ENCODE peak calls at places on chromosomes 5 and 9, in six cellular contexts. L is A549, P is BE2C, V is K562, D is HFF-Myc, E is dorsolateral prefrontal cortex. F is an unnamed sample.

GRCh38 chr5:93395010-93395409 is 186.0 kb downstream of the NR2F1-AS1 start:
- DNase-seq in E (no peak), L (no peak), V (no peak), D (no peak), P (no peak), F (no peak)

GRCh38 chr5:88690619-88691560 is 192.1 kb downstream of the MEF2C start:
- DNase-seq in E (peak), L (peak), D (no peak), V (peak), P (peak), F (no peak)

GRCh38 chr5:74056789-74057164 is 430.8 kb downstream of the ARHGEF28 start:
- DNase-seq in D (no peak), E (no peak), V (peak), P (no peak), L (peak), F (no peak)

GRCh38 chr5:109668237-109668636 is 21.5 kb upstream of the MAN2A1 start:
- DNase-seq in P (no peak), L (no peak), D (no peak), E (no peak), V (no peak), F (no peak)

GRCh38 chr5:149932445-149933350 is 11.9 kb downstream of the PDE6A start:
- DNase-seq in V (no peak), L (peak), E (no peak), D (no peak), P (peak), F (peak)

GRCh38 chr9:98810106-98810840 is 2.8 kb downstream of the GALNT12 start:
- DNase-seq in D (no peak), V (peak), L (no peak), E (no peak), P (no peak), F (no peak)

GRCh38 chr5:111197523-111197922 is 26.7 kb upstream of the CAMK4 start:
- DNase-seq in L (no peak), D (no peak), P (peak), V (peak), E (peak), F (no peak)

GRCh38 chr5:115179959-115180709 is 10.4 kb upstream of the TRIM36 start:
- DNase-seq in E (no peak), P (peak), D (no peak), V (no peak), L (peak), F (no peak)

GRCh38 chr9:114284316-114285060 is 38.4 kb upstream of the ORM1 start:
- DNase-seq in P (peak), D (no peak), V (no peak), E (no peak), L (no peak), F (no peak)

GRCh38 chr9:9612270-9612669 is 1000.5 kb downstream of the PTPRD start:
- DNase-seq in P (no peak), V (no peak), L (no peak), E (no peak), D (no peak), F (no peak)

GRCh38 chr9:138105561-138106505 is 228.3 kb downstream of the CACNA1B start:
- DNase-seq in E (no peak), L (no peak), P (no peak), D (no peak), V (no peak), F (no peak)

GRCh38 chr5:166834246-166834645 is 1457.2 kb upstream of the WWC1 start:
- DNase-seq in P (no peak), V (no peak), E (no peak), D (no peak), L (no peak), F (no peak)

GRCh38 chr9:95130484-95130883 is 187.0 kb downstream of the FANCC start:
- DNase-seq in E (no peak), V (no peak), L (no peak), P (no peak), D (no peak), F (no peak)

GRCh38 chr5:172733179-172733973 is 37.6 kb downstream of the DUSP1 start:
- DNase-seq in D (peak), L (no peak), E (no peak), V (no peak), P (no peak), F (no peak)

GRCh38 chr5:171365351-171365750 is 22.3 kb upstream of the NPM1 start:
- DNase-seq in P (peak), L (peak), E (no peak), D (no peak), V (peak), F (no peak)

GRCh38 chr9:16410601-16411285 is 459.7 kb downstream of the BNC2 start:
- DNase-seq in L (peak), E (no peak), D (no peak), P (no peak), V (no peak), F (no peak)

GRCh38 chr9:98600631-98601030 is 108.1 kb downstream of the GABBR2 start:
- DNase-seq in D (no peak), P (no peak), L (no peak), V (no peak), E (no peak), F (no peak)

GRCh38 chr5:176501333-176501732 is 35.9 kb downstream of the RNF44 start:
- DNase-seq in E (no peak), L (no peak), P (no peak), V (no peak), D (no peak), F (no peak)

GRCh38 chr5:77906806-77907205 is 130.7 kb upstream of the TBCA start:
- DNase-seq in P (no peak), E (no peak), L (no peak), V (peak), D (no peak), F (no peak)

GRCh38 chr5:73446631-73447233 is 1.8 kb downstream of the FOXD1 start:
- DNase-seq in L (no peak), P (no peak), E (no peak), V (peak), D (no peak), F (no peak)

GRCh38 chr5:55935371-55935770 is 59.4 kb downstream of the IL6ST start:
- DNase-seq in E (no peak), D (no peak), V (no peak), P (no peak), L (no peak), F (no peak)

GRCh38 chr9:116515541-116515940 is 171.6 kb upstream of the TRIM32 start:
- DNase-seq in V (no peak), P (no peak), L (no peak), E (no peak), D (no peak), F (no peak)

GRCh38 chr5:43301653-43302091 is 11.5 kb downstream of the HMGCS1 start:
- DNase-seq in D (no peak), E (no peak), P (no peak), V (peak), L (no peak), F (no peak)

GRCh38 chr5:65355301-65355700 is 126.4 kb downstream of the ADAMTS6 start:
- DNase-seq in D (no peak), E (no peak), L (no peak), V (no peak), P (no peak), F (no peak)

GRCh38 chr9:100440071-100440470 is 13.1 kb downstream of the MSANTD3 start:
- DNase-seq in P (no peak), E (no peak), L (no peak), V (no peak), D (no peak), F (no peak)

GRCh38 chr9:2338770-2339169 is 282.8 kb upstream of the VLDLR start:
- DNase-seq in D (no peak), V (no peak), P (no peak), E (no peak), L (no peak), F (no peak)

GRCh38 chr5:139460457-139460856 is 2.1 kb downstream of the ECSCR start:
- DNase-seq in E (no peak), P (no peak), D (no peak), L (no peak), V (no peak), F (no peak)

DNA sequence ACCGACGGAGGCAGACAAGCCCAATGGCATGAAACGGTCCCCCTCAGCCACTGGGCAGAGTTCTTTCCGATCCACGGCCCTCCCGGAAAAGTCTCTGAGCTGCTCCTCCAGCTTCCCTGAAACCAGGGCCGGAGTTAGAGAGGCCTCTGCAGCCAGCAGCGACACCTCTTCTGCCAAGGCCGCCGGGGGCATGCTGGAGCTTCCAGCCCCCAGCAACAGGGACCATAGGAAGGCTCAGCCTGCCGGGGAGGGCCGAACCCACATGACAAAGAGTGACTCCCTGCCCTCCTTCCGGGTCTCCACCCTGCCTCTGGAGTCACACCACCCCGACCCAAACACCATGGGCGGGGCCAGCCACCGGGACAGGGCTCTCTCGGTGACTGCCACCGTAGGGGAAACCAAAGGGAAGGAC is 30.1 kb downstream of the CD180 start:
- DNase-seq in V (no peak), E (no peak), P (no peak), D (no peak), L (peak), F (no peak)
- H3K4me3 ChIP-seq in V (no peak), E (peak), P (no peak), D (no peak), L (peak), F (no peak)

GRCh38 chr5:134088994-134089560 is 25.4 kb upstream of the TCF7 start:
- DNase-seq in D (no peak), V (no peak), P (no peak), E (no peak), L (no peak), F (no peak)
- H3K4me3 ChIP-seq in D (no peak), V (no peak), P (no peak), E (no peak), L (no peak), F (no peak)

GRCh38 chr9:101705135-101705661 is 33.2 kb downstream of the GRIN3A start:
- DNase-seq in D (no peak), P (peak), V (no peak), E (no peak), L (no peak), F (no peak)
- H3K4me3 ChIP-seq in D (no peak), P (no peak), V (no peak), E (peak), L (peak), F (peak)

GRCh38 chr5:9546973-9547947 is 1.4 kb upstream of the SEMA5A start:
- DNase-seq in D (no peak), E (no peak), V (no peak), P (no peak), L (no peak), F (no peak)
- H3K4me3 ChIP-seq in D (peak), E (peak), V (no peak), P (no peak), L (no peak), F (no peak)

GRCh38 chr5:66864240-66864884 is 268.2 kb downstream of the MAST4 start:
- DNase-seq in P (peak), E (no peak), D (peak), L (peak), V (peak), F (no peak)
- H3K4me3 ChIP-seq in P (no peak), E (no peak), D (no peak), L (no peak), V (no peak), F (no peak)

GRCh38 chr5:123091258-123091987 is 2.4 kb downstream of the PRDM6 start:
- DNase-seq in D (no peak), E (no peak), V (no peak), P (no peak), L (no peak), F (no peak)
- H3K4me3 ChIP-seq in D (no peak), E (no peak), V (no peak), P (no peak), L (no peak), F (no peak)

DNA sequence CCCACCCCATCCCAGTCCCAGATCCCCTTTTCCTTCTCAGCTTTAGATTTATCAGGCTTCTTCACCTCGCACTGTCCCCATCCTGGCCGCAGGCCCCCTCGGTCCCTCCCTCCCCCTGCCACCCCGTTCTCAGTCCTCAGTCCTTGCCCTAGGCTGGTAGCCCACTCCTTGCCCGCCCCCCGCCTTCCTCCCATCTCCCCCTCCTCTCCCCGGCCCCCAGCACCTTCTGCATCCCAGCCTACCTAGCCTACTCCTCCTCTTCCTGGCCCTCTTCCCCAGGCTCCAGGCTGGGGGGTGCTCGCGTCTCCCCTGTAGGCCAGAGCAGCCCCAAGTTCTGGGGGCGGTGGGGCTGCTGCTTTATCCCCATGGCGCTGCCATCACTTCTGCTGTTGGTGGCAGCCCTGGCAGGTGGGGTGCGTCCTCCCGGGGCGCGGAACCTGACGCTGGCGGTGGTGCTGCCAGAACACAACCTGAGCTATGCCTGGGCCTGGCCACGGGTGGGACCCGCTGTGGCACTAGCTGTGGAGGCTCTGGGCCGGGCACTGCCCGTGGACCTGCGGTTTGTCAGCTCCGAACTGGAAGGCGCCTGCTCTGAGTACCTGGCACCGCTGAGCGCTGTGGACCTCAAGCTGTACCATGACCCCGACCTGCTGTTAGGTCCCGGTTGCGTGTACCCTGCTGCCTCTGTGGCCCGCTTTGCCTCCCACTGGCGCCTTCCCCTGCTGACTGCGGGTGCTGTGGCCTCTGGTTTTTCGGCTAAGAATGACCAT is 838 bp downstream of the NPR2 start:
- DNase-seq in E (no peak), L (no peak), D (no peak), V (no peak), P (no peak), F (no peak)
- H3K4me3 ChIP-seq in E (peak), L (no peak), D (peak), V (no peak), P (no peak), F (no peak)

GRCh38 chr9:84230355-84231136 is 110.0 kb downstream of the SLC28A3 start:
- DNase-seq in V (no peak), D (peak), P (no peak), L (no peak), E (no peak), F (no peak)

GRCh38 chr9:84229186-84229585 is 111.4 kb downstream of the SLC28A3 start:
- DNase-seq in L (no peak), V (no peak), D (no peak), P (no peak), E (no peak), F (no peak)

GRCh38 chr9:84228130-84228735 is 112.3 kb downstream of the SLC28A3 start:
- DNase-seq in V (no peak), L (no peak), E (no peak), P (no peak), D (no peak), F (no peak)

GRCh38 chr9:84226126-84226525 is 114.4 kb downstream of the SLC28A3 start:
- DNase-seq in E (no peak), L (no peak), D (no peak), P (no peak), V (no peak), F (no peak)
- H3K4me3 ChIP-seq in E (no peak), L (no peak), D (no peak), P (no peak), V (no peak), F (no peak)

F was measured in Panc1.